ENCODE peak calls at places on chromosomes 12 and 14, in nine cellular contexts. V, R, W, T, J, M, K, D and P are unnamed samples.

GRCh38 chr14:51356381-51356780 is 116.3 kb downstream of the TMX1 start:
- DNase-seq in M (no peak), W (no peak), J (no peak), R (no peak), T (no peak), K (no peak), D (no peak), V (no peak), P (peak)

GRCh38 chr12:121295746-121296617 is 527 bp downstream of the CAMKK2 start:
- DNase-seq in K (peak), V (peak), J (no peak), W (peak), M (peak), D (peak), T (peak), R (peak), P (peak)

GRCh38 chr14:99427632-99428315 is 52.9 kb downstream of the SETD3 start:
- DNase-seq in R (no peak), K (peak), D (no peak), M (no peak), W (peak), J (peak), T (peak), V (no peak), P (no peak)

GRCh38 chr14:64218344-64219240 is 75.6 kb downstream of the ESR2 start:
- DNase-seq in V (no peak), D (no peak), K (peak), R (no peak), M (no peak), T (no peak), W (no peak), J (peak), P (no peak)

GRCh38 chr14:52014601-52015267 is 25.4 kb downstream of the RTRAF start:
- DNase-seq in J (no peak), M (no peak), R (no peak), K (no peak), D (no peak), W (no peak), V (no peak), T (no peak), P (no peak)

GRCh38 chr12:68880660-68881325 is 52.2 kb downstream of the CPM start:
- DNase-seq in T (no peak), V (no peak), M (no peak), D (no peak), W (no peak), R (no peak), J (no peak), K (no peak), P (no peak)

GRCh38 chr12:79925492-79925891 is 9.4 kb downstream of the PPP1R12A start:
- DNase-seq in R (peak), T (no peak), W (no peak), D (no peak), J (no peak), V (no peak), K (no peak), M (no peak), P (no peak)

GRCh38 chr12:25904442-25904841 is 54.0 kb upstream of the RASSF8 start:
- DNase-seq in R (peak), V (no peak), D (no peak), T (peak), W (no peak), J (no peak), M (no peak), K (no peak), P (no peak)

GRCh38 chr12:132294121-132295034 is 35.0 kb downstream of the GALNT9 start:
- DNase-seq in K (no peak), R (no peak), W (no peak), T (no peak), D (no peak), J (no peak), V (no peak), M (no peak), P (no peak)

GRCh38 chr12:110530511-110530910 is 28.4 kb downstream of the RAD9B start:
- DNase-seq in W (no peak), D (no peak), R (no peak), K (no peak), M (no peak), T (no peak), J (no peak), V (no peak), P (no peak)

GRCh38 chr12:116164263-116164817 is 113.2 kb downstream of the MED13L start:
- DNase-seq in M (no peak), T (peak), V (no peak), R (peak), J (peak), K (peak), D (no peak), W (peak), P (no peak)

GRCh38 chr14:97848351-97848980 is 1051.3 kb downstream of the VRK1 start:
- DNase-seq in J (no peak), V (no peak), T (no peak), W (peak), D (no peak), R (no peak), M (no peak), K (no peak), P (peak)